ENCODE peak calls at places on chromosomes 2 and 18, in ten cellular contexts. Z is PC-3, M is GM23248, A is K562, J is HepG2, X is neural progenitor cell, H is colonic mucosa, D is IMR-90, B is mesendoderm, T is neuronal stem cell. E is an unnamed sample.

GRCh38 chr2:175025233-175025632 is 20.1 kb upstream of the CHN1 start:
- DNase-seq in A (no peak), Z (no peak), H (no peak), B (no peak), X (no peak), T (no peak), J (no peak), D (no peak), M (no peak), E (no peak)

GRCh38 chr2:60516383-60516811 is 37.1 kb downstream of the BCL11A start:
- DNase-seq in Z (peak), M (peak), D (peak), X (no peak), T (no peak), A (no peak), B (peak), J (no peak), H (no peak), E (no peak)

GRCh38 chr2:238501311-238501710 is 74.6 kb downstream of the ASB1 start:
- DNase-seq in X (no peak), B (no peak), M (no peak), D (no peak), H (no peak), A (no peak), T (no peak), J (no peak), Z (no peak), E (no peak)

GRCh38 chr18:21327101-21327500 is 85.1 kb downstream of the GREB1L start:
- DNase-seq in X (no peak), H (no peak), B (peak), M (no peak), D (no peak), Z (peak), J (no peak), A (no peak), T (no peak), E (no peak)

GRCh38 chr2:188788621-188789020 is 185.6 kb upstream of the COL3A1 start:
- DNase-seq in J (no peak), D (peak), X (no peak), Z (peak), B (no peak), A (no peak), H (peak), M (peak), T (no peak), E (no peak)

GRCh38 chr18:7341581-7342337 is 110.9 kb downstream of the LRRC30 start:
- DNase-seq in D (no peak), A (no peak), B (no peak), T (no peak), M (no peak), Z (no peak), J (no peak), H (no peak), X (no peak), E (no peak)

GRCh38 chr2:112577756-112578155 is 6.7 kb upstream of the CHCHD5 start:
- DNase-seq in H (no peak), M (peak), T (no peak), Z (no peak), D (peak), B (peak), X (peak), J (no peak), A (no peak), E (no peak)

GRCh38 chr18:45962461-45962860 is 4.7 kb downstream of the EPG5 start:
- DNase-seq in T (no peak), D (peak), M (peak), J (peak), Z (peak), B (peak), X (no peak), A (no peak), H (no peak), E (no peak)

GRCh38 chr2:199527071-199527470 is 69.3 kb upstream of the SATB2 start:
- DNase-seq in T (no peak), Z (no peak), A (no peak), D (no peak), M (no peak), H (no peak), J (no peak), B (no peak), X (no peak), E (no peak)

GRCh38 chr2:85976106-85976920 is 87.5 kb upstream of the ST3GAL5 start:
- DNase-seq in A (no peak), M (no peak), Z (no peak), J (no peak), H (peak), T (no peak), D (no peak), B (no peak), X (no peak), E (no peak)

GRCh38 chr2:42741140-42741539 is 22.8 kb downstream of the OXER1 start:
- DNase-seq in M (no peak), T (no peak), D (no peak), Z (no peak), B (no peak), H (no peak), A (no peak), J (no peak), X (no peak), E (no peak)

GRCh38 chr2:65746919-65747678 is 314.7 kb upstream of the SPRED2 start:
- DNase-seq in T (no peak), A (no peak), D (no peak), H (no peak), J (no peak), X (peak), B (peak), Z (no peak), M (no peak), E (no peak)

GRCh38 chr18:9950289-9951016 is 36.6 kb downstream of the VAPA start:
- DNase-seq in J (no peak), A (no peak), B (no peak), H (no peak), D (peak), M (peak), X (no peak), T (no peak), Z (no peak), E (no peak)

GRCh38 chr2:54560146-54560881 is 104.2 kb downstream of the SPTBN1 start:
- DNase-seq in X (peak), M (peak), D (peak), H (peak), A (peak), J (no peak), T (no peak), Z (peak), B (no peak), E (peak)

GRCh38 chr2:85653996-85654395 is 14.0 kb downstream of the SFTPB start:
- DNase-seq in B (no peak), A (no peak), Z (no peak), D (no peak), T (no peak), X (no peak), M (no peak), J (no peak), H (no peak), E (no peak)

GRCh38 chr18:13493725-13494124 is 232.6 kb downstream of the FAM210A start:
- DNase-seq in T (no peak), D (no peak), A (no peak), Z (no peak), M (no peak), B (no peak), J (no peak), X (no peak), H (no peak), E (no peak)

GRCh38 chr18:79682896-79683625 is 3.5 kb downstream of the CTDP1 start:
- DNase-seq in X (no peak), D (no peak), T (no peak), H (no peak), J (no peak), B (no peak), M (no peak), Z (no peak), A (no peak), E (no peak)

GRCh38 chr2:189022002-189022401 is 47.8 kb downstream of the COL3A1 start:
- DNase-seq in T (no peak), J (no peak), M (peak), A (no peak), D (peak), Z (peak), H (no peak), X (no peak), B (no peak), E (no peak)

GRCh38 chr2:157125685-157126084 is 131.8 kb upstream of the GALNT5 start:
- DNase-seq in J (no peak), A (no peak), Z (no peak), X (no peak), T (no peak), B (no peak), M (no peak), D (no peak), H (no peak), E (no peak)

GRCh38 chr2:122446761-122447160 is 691.3 kb downstream of the TSN start:
- DNase-seq in A (no peak), D (no peak), Z (no peak), J (no peak), H (no peak), M (no peak), T (no peak), X (no peak), B (no peak), E (no peak)

GRCh38 chr2:228329279-228329678 is 147.8 kb upstream of the SPHKAP start:
- DNase-seq in B (no peak), T (no peak), J (no peak), X (no peak), A (no peak), D (no peak), H (no peak), M (no peak), Z (no peak), E (no peak)

GRCh38 chr2:230868947-230869690 is 4.4 kb downstream of the ITM2C start:
- DNase-seq in J (no peak), A (no peak), M (no peak), D (no peak), Z (no peak), B (peak), T (no peak), X (peak), H (no peak), E (no peak)

GRCh38 chr2:47403829-47404228 is 873 bp downstream of the MSH2 start:
- DNase-seq in X (no peak), Z (peak), J (peak), H (no peak), A (peak), D (peak), B (peak), M (no peak), T (no peak), E (peak)

GRCh38 chr2:240304746-240305161 is 130.7 kb upstream of the GPC1 start:
- DNase-seq in H (no peak), D (no peak), T (no peak), M (no peak), J (no peak), X (no peak), B (no peak), A (no peak), Z (no peak), E (no peak)

GRCh38 chr2:135985826-135986393 is 484 bp upstream of the DARS1 start:
- DNase-seq in J (no peak), D (no peak), B (no peak), X (no peak), Z (no peak), A (no peak), M (no peak), H (no peak), T (no peak), E (peak)

GRCh38 chr2:239189711-239190131 is 211.1 kb downstream of the HDAC4 start:
- DNase-seq in J (no peak), M (no peak), Z (no peak), D (no peak), A (no peak), T (no peak), B (no peak), X (no peak), H (no peak), E (no peak)

GRCh38 chr2:46683541-46683940 is 204.2 kb downstream of the TMEM247 start:
- DNase-seq in X (no peak), B (no peak), J (no peak), Z (no peak), T (no peak), D (no peak), M (no peak), H (no peak), A (no peak), E (no peak)

GRCh38 chr18:45291616-45292612 is 323.4 kb upstream of the SLC14A2 start:
- DNase-seq in B (peak), J (no peak), T (no peak), H (no peak), D (no peak), M (peak), X (peak), A (no peak), Z (no peak), E (no peak)

GRCh38 chr2:223846524-223846923 is 9.1 kb upstream of the AP1S3 start:
- DNase-seq in Z (peak), D (peak), H (no peak), A (no peak), M (peak), T (no peak), B (peak), J (no peak), X (no peak), E (no peak)

GRCh38 chr2:62313433-62314227 is 117.7 kb downstream of the B3GNT2 start:
- DNase-seq in M (no peak), H (no peak), J (no peak), B (no peak), A (no peak), X (no peak), D (no peak), Z (no peak), T (no peak), E (no peak)

GRCh38 chr2:125796784-125797183 is 859.2 kb upstream of the GYPC start:
- DNase-seq in Z (no peak), H (no peak), X (no peak), T (no peak), B (no peak), A (no peak), D (no peak), M (no peak), J (no peak), E (no peak)

GRCh38 chr2:28360742-28361293 is 31.8 kb upstream of the FOSL2 start:
- DNase-seq in B (peak), D (peak), M (peak), H (no peak), X (no peak), T (no peak), A (peak), J (no peak), Z (peak), E (no peak)

GRCh38 chr2:61969376-61969775 is 63.9 kb downstream of the COMMD1 start:
- DNase-seq in J (no peak), X (no peak), T (no peak), M (no peak), D (no peak), H (no peak), A (no peak), Z (no peak), B (no peak), E (no peak)

GRCh38 chr2:60649721-60650120 is 96.3 kb upstream of the BCL11A start:
- DNase-seq in A (no peak), X (no peak), D (no peak), T (no peak), B (no peak), H (no peak), Z (no peak), M (no peak), J (no peak), E (no peak)

GRCh38 chr2:237867465-237867864 is 8.0 kb downstream of the RAMP1 start:
- DNase-seq in M (no peak), B (no peak), X (no peak), A (no peak), J (no peak), D (no peak), Z (peak), T (no peak), H (no peak), E (no peak)

GRCh38 chr2:100248971-100249370 is 73.3 kb downstream of the LONRF2 start:
- DNase-seq in J (no peak), A (no peak), M (no peak), Z (no peak), T (no peak), X (no peak), B (no peak), D (no peak), H (no peak), E (no peak)

GRCh38 chr18:10182009-10182624 is 268.3 kb downstream of the VAPA start:
- DNase-seq in X (no peak), B (no peak), A (no peak), J (no peak), D (no peak), H (no peak), Z (peak), M (no peak), T (no peak), E (no peak)

GRCh38 chr18:35923939-35924338 is 48.5 kb upstream of the RMP24 start:
- DNase-seq in B (no peak), J (no peak), D (no peak), H (no peak), M (no peak), A (no peak), X (no peak), T (no peak), Z (no peak), E (peak)

GRCh38 chr2:176638167-176639015 is 369.1 kb downstream of the MTX2 start:
- DNase-seq in J (peak), B (peak), Z (peak), D (peak), M (peak), H (peak), A (peak), X (peak), T (peak), E (peak)
- H3K9ac ChIP-seq in J (no peak), B (peak), Z (peak), D (no peak), M (peak), H (no peak), A (no peak), X (no peak), T (no peak), E (peak)

DNA sequence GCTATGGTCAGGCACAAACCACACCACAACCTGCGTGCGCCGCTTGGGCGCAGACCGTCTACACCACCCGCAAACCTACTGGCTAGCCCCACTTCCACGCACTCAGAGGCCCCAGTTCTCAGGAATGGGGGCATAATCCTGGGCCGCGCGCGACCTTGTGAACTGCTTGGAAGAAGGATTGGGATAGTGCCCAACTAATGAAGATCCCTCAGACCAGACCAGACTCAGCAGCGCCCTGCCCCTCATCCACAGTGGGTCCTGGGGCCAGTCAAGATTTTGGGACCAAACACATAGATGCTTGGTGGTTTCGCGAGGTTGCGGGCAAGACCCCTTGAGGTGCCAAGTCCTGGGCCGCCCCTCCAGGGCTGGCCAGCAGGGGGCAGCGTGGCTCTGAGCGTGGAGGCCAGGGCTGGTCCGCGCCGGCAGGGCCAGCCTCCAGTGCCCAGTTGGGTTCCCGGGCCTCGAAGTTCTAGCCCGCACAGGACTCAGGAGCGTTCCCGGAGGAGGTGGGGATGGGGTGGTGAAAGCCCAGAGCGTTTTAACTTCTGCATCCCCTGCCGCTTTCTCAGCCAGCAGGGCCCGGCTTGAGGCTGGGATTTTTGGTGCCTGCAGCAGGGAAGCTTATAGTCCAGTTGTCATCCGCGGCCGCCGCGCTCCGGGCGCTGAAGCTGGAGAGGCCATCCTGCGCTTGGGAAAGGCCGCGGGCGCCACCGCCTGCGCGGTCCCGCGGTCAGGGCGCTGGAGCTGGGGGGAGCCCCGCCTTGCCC is 8.3 kb downstream of the OSR1 start:
- DNase-seq in X (peak), A (peak), T (peak), M (peak), D (no peak), B (peak), J (peak), H (peak), Z (peak), E (peak)
- H3K4me3 ChIP-seq in X (peak), A (peak), T (peak), M (no peak), D (no peak), B (no peak), J (no peak), H (peak), Z (no peak), E (no peak)

GRCh38 chr2:8494151-8494550 is 187.7 kb upstream of the ID2 start:
- DNase-seq in B (no peak), J (no peak), H (no peak), X (peak), T (no peak), Z (no peak), M (no peak), A (no peak), D (no peak), E (no peak)
- H3K9ac ChIP-seq in B (no peak), J (no peak), H (peak), X (no peak), T (no peak), Z (no peak), M (no peak), A (no peak), D (no peak), E (no peak)

DNA sequence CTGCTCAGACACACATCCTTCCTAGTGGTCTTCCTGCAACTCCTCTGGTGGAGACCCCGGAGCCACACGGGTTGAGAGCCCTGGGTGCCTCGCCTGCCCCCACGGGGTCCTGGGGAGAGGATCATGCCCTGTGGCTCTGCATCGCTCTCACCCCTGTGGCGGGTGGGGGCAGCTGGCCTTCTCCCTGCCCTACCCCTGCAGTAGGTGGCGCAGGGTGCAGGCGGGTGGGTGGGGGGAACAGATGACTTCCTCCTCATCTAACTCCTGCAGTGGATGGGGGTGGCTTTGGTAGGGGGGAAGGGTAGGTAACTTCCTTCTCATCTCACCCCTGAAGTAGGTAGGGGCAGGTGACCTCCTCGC is 38.6 kb downstream of the TSHZ1 start:
- DNase-seq in A (no peak), J (no peak), H (no peak), T (no peak), B (no peak), X (no peak), M (no peak), Z (no peak), D (no peak), E (no peak)
- H3K4me3 ChIP-seq in A (no peak), J (no peak), H (no peak), T (no peak), B (no peak), X (no peak), M (no peak), Z (no peak), D (no peak), E (no peak)

GRCh38 chr2:70523672-70523995 is 30.0 kb downstream of the TGFA start:
- DNase-seq in H (no peak), B (no peak), M (no peak), T (no peak), J (no peak), A (no peak), D (no peak), X (no peak), Z (no peak), E (no peak)
- H3K9ac ChIP-seq in H (peak), B (no peak), M (no peak), T (no peak), J (no peak), A (no peak), D (no peak), X (no peak), Z (peak), E (no peak)